ENCODE peak calls at places on chromosome 5, in ten cellular contexts. One of them, this sample, is unnamed.

GRCh38 chr5:74940782-74941363 is 74.7 kb upstream of the FAM169A start:
- DNase-seq in cardiac fibroblast: no peak
- DNase-seq in HTR-8/SVneo: no peak
- DNase-seq in NCI-H82: no peak
- DNase-seq in kidney tubule cell: no peak
- DNase-seq in HT1080: no peak
- DNase-seq in stimulated activated CD8-positive, alpha-beta memory T cell treated with anti-CD3 and anti-CD28 coated beads, Interleukin-4, amount 100 ng/mL, for 1 hour: no peak
- DNase-seq in mammary epithelial cell: no peak
- DNase-seq in T-cell: no peak
- DNase-seq in GDM1: no peak
- DNase-seq in this sample: no peak

GRCh38 chr5:102762095-102762534 is 7.0 kb downstream of the PAM start:
- DNase-seq in cardiac fibroblast: peak; percentile 68
- DNase-seq in HTR-8/SVneo: no peak
- DNase-seq in NCI-H82: no peak
- DNase-seq in kidney tubule cell: peak; percentile 66
- DNase-seq in HT1080: peak; percentile 59
- DNase-seq in stimulated activated CD8-positive, alpha-beta memory T cell treated with anti-CD3 and anti-CD28 coated beads, Interleukin-4, amount 100 ng/mL, for 1 hour: no peak
- DNase-seq in mammary epithelial cell: peak; percentile 87
- DNase-seq in T-cell: no peak
- DNase-seq in GDM1: no peak
- DNase-seq in this sample: peak; percentile 51

GRCh38 chr5:32446660-32447059 is 2.1 kb upstream of the ZFR start:
- DNase-seq in cardiac fibroblast: no peak
- DNase-seq in HTR-8/SVneo: no peak
- DNase-seq in NCI-H82: no peak
- DNase-seq in kidney tubule cell: no peak
- DNase-seq in HT1080: no peak
- DNase-seq in stimulated activated CD8-positive, alpha-beta memory T cell treated with anti-CD3 and anti-CD28 coated beads, Interleukin-4, amount 100 ng/mL, for 1 hour: no peak
- DNase-seq in mammary epithelial cell: no peak
- DNase-seq in T-cell: no peak
- DNase-seq in GDM1: no peak
- DNase-seq in this sample: no peak

GRCh38 chr5:148864113-148864841 is 37.9 kb downstream of the ADRB2 start:
- DNase-seq in cardiac fibroblast: peak; percentile 56
- DNase-seq in HTR-8/SVneo: no peak
- DNase-seq in NCI-H82: no peak
- DNase-seq in kidney tubule cell: no peak
- DNase-seq in HT1080: no peak
- DNase-seq in stimulated activated CD8-positive, alpha-beta memory T cell treated with anti-CD3 and anti-CD28 coated beads, Interleukin-4, amount 100 ng/mL, for 1 hour: no peak
- DNase-seq in mammary epithelial cell: no peak
- DNase-seq in T-cell: no peak
- DNase-seq in GDM1: no peak
- DNase-seq in this sample: peak; percentile 27

GRCh38 chr5:139458580-139459407 is 3.7 kb downstream of the ECSCR start:
- DNase-seq in cardiac fibroblast: peak; percentile 87
- DNase-seq in HTR-8/SVneo: no peak
- DNase-seq in NCI-H82: no peak
- DNase-seq in kidney tubule cell: peak; percentile 79
- DNase-seq in HT1080: peak; percentile 95
- DNase-seq in stimulated activated CD8-positive, alpha-beta memory T cell treated with anti-CD3 and anti-CD28 coated beads, Interleukin-4, amount 100 ng/mL, for 1 hour: peak; percentile 44
- DNase-seq in mammary epithelial cell: peak; percentile 73
- DNase-seq in T-cell: peak; percentile 76
- DNase-seq in GDM1: peak; percentile 79
- DNase-seq in this sample: peak; percentile 75

GRCh38 chr5:151694035-151694485 is 7.3 kb upstream of the SPARC start:
- DNase-seq in cardiac fibroblast: peak; percentile 61
- DNase-seq in HTR-8/SVneo: no peak
- DNase-seq in NCI-H82: no peak
- DNase-seq in kidney tubule cell: peak; percentile 65
- DNase-seq in HT1080: peak; percentile 99
- DNase-seq in stimulated activated CD8-positive, alpha-beta memory T cell treated with anti-CD3 and anti-CD28 coated beads, Interleukin-4, amount 100 ng/mL, for 1 hour: no peak
- DNase-seq in mammary epithelial cell: peak; percentile 92
- DNase-seq in T-cell: no peak
- DNase-seq in GDM1: no peak
- DNase-seq in this sample: peak; percentile 74

GRCh38 chr5:37838933-37839341 is 904 bp downstream of the GDNF start:
- DNase-seq in cardiac fibroblast: peak; percentile 37
- DNase-seq in HTR-8/SVneo: no peak
- DNase-seq in NCI-H82: no peak
- DNase-seq in kidney tubule cell: no peak
- DNase-seq in HT1080: no peak
- DNase-seq in stimulated activated CD8-positive, alpha-beta memory T cell treated with anti-CD3 and anti-CD28 coated beads, Interleukin-4, amount 100 ng/mL, for 1 hour: no peak
- DNase-seq in mammary epithelial cell: no peak
- DNase-seq in T-cell: no peak
- DNase-seq in GDM1: no peak
- DNase-seq in this sample: no peak

GRCh38 chr5:161040818-161041217 is 188.8 kb upstream of the ATP10B start:
- DNase-seq in cardiac fibroblast: no peak
- DNase-seq in HTR-8/SVneo: no peak
- DNase-seq in NCI-H82: no peak
- DNase-seq in kidney tubule cell: no peak
- DNase-seq in HT1080: no peak
- DNase-seq in stimulated activated CD8-positive, alpha-beta memory T cell treated with anti-CD3 and anti-CD28 coated beads, Interleukin-4, amount 100 ng/mL, for 1 hour: no peak
- DNase-seq in mammary epithelial cell: no peak
- DNase-seq in T-cell: no peak
- DNase-seq in GDM1: no peak
- DNase-seq in this sample: no peak

GRCh38 chr5:137144656-137145055 is 354.5 kb downstream of the SPOCK1 start:
- DNase-seq in cardiac fibroblast: no peak
- DNase-seq in HTR-8/SVneo: no peak
- DNase-seq in NCI-H82: no peak
- DNase-seq in kidney tubule cell: peak; percentile 65
- DNase-seq in HT1080: no peak
- DNase-seq in stimulated activated CD8-positive, alpha-beta memory T cell treated with anti-CD3 and anti-CD28 coated beads, Interleukin-4, amount 100 ng/mL, for 1 hour: no peak
- DNase-seq in mammary epithelial cell: no peak
- DNase-seq in T-cell: no peak
- DNase-seq in GDM1: no peak
- DNase-seq in this sample: no peak

GRCh38 chr5:179273441-179274145 is 71.7 kb downstream of the ADAMTS2 start:
- DNase-seq in cardiac fibroblast: no peak
- DNase-seq in HTR-8/SVneo: no peak
- DNase-seq in NCI-H82: no peak
- DNase-seq in kidney tubule cell: no peak
- DNase-seq in HT1080: no peak
- DNase-seq in stimulated activated CD8-positive, alpha-beta memory T cell treated with anti-CD3 and anti-CD28 coated beads, Interleukin-4, amount 100 ng/mL, for 1 hour: no peak
- DNase-seq in mammary epithelial cell: no peak
- DNase-seq in T-cell: no peak
- DNase-seq in GDM1: no peak
- DNase-seq in this sample: no peak

GRCh38 chr5:18771097-18771610 is 1136.9 kb downstream of the TAF11L14 start:
- DNase-seq in cardiac fibroblast: no peak
- DNase-seq in HTR-8/SVneo: no peak
- DNase-seq in NCI-H82: no peak
- DNase-seq in kidney tubule cell: no peak
- DNase-seq in HT1080: no peak
- DNase-seq in stimulated activated CD8-positive, alpha-beta memory T cell treated with anti-CD3 and anti-CD28 coated beads, Interleukin-4, amount 100 ng/mL, for 1 hour: no peak
- DNase-seq in mammary epithelial cell: peak; percentile 24
- DNase-seq in T-cell: no peak
- DNase-seq in GDM1: no peak
- DNase-seq in this sample: no peak

GRCh38 chr5:180631549-180632392 is 17.6 kb downstream of the FLT4 start:
- DNase-seq in cardiac fibroblast: no peak
- DNase-seq in HTR-8/SVneo: no peak
- DNase-seq in NCI-H82: no peak
- DNase-seq in kidney tubule cell: no peak
- DNase-seq in HT1080: no peak
- DNase-seq in stimulated activated CD8-positive, alpha-beta memory T cell treated with anti-CD3 and anti-CD28 coated beads, Interleukin-4, amount 100 ng/mL, for 1 hour: no peak
- DNase-seq in mammary epithelial cell: no peak
- DNase-seq in T-cell: no peak
- DNase-seq in GDM1: no peak
- DNase-seq in this sample: no peak

GRCh38 chr5:163574477-163575440 is 69.3 kb downstream of the MAT2B start:
- DNase-seq in cardiac fibroblast: no peak
- DNase-seq in HTR-8/SVneo: no peak
- DNase-seq in NCI-H82: peak; percentile 41
- DNase-seq in kidney tubule cell: no peak
- DNase-seq in HT1080: no peak
- DNase-seq in stimulated activated CD8-positive, alpha-beta memory T cell treated with anti-CD3 and anti-CD28 coated beads, Interleukin-4, amount 100 ng/mL, for 1 hour: no peak
- DNase-seq in mammary epithelial cell: no peak
- DNase-seq in T-cell: no peak
- DNase-seq in GDM1: no peak
- DNase-seq in this sample: no peak

GRCh38 chr5:175032741-175033151 is 308.4 kb downstream of the MSX2 start:
- DNase-seq in cardiac fibroblast: no peak
- DNase-seq in HTR-8/SVneo: no peak
- DNase-seq in NCI-H82: no peak
- DNase-seq in kidney tubule cell: no peak
- DNase-seq in HT1080: no peak
- DNase-seq in stimulated activated CD8-positive, alpha-beta memory T cell treated with anti-CD3 and anti-CD28 coated beads, Interleukin-4, amount 100 ng/mL, for 1 hour: no peak
- DNase-seq in mammary epithelial cell: no peak
- DNase-seq in T-cell: no peak
- DNase-seq in GDM1: no peak
- DNase-seq in this sample: no peak

GRCh38 chr5:77266291-77266690 is 55.8 kb downstream of the PDE8B start:
- DNase-seq in cardiac fibroblast: peak; percentile 63
- DNase-seq in HTR-8/SVneo: no peak
- DNase-seq in NCI-H82: no peak
- DNase-seq in kidney tubule cell: no peak
- DNase-seq in HT1080: peak; percentile 59
- DNase-seq in stimulated activated CD8-positive, alpha-beta memory T cell treated with anti-CD3 and anti-CD28 coated beads, Interleukin-4, amount 100 ng/mL, for 1 hour: no peak
- DNase-seq in mammary epithelial cell: no peak
- DNase-seq in T-cell: no peak
- DNase-seq in GDM1: no peak
- DNase-seq in this sample: no peak

GRCh38 chr5:1357946-1358725 is 13.2 kb upstream of the CLPTM1L start:
- DNase-seq in cardiac fibroblast: no peak
- DNase-seq in HTR-8/SVneo: no peak
- DNase-seq in NCI-H82: no peak
- DNase-seq in kidney tubule cell: no peak
- DNase-seq in HT1080: no peak
- DNase-seq in stimulated activated CD8-positive, alpha-beta memory T cell treated with anti-CD3 and anti-CD28 coated beads, Interleukin-4, amount 100 ng/mL, for 1 hour: no peak
- DNase-seq in mammary epithelial cell: no peak
- DNase-seq in T-cell: no peak
- DNase-seq in GDM1: no peak
- DNase-seq in this sample: no peak

GRCh38 chr5:15249152-15249551 is 250.8 kb upstream of the FBXL7 start:
- DNase-seq in cardiac fibroblast: peak; percentile 83
- DNase-seq in HTR-8/SVneo: peak; percentile 60
- DNase-seq in NCI-H82: no peak
- DNase-seq in kidney tubule cell: peak; percentile 73
- DNase-seq in HT1080: peak; percentile 88
- DNase-seq in stimulated activated CD8-positive, alpha-beta memory T cell treated with anti-CD3 and anti-CD28 coated beads, Interleukin-4, amount 100 ng/mL, for 1 hour: no peak
- DNase-seq in mammary epithelial cell: peak; percentile 73
- DNase-seq in T-cell: no peak
- DNase-seq in GDM1: no peak
- DNase-seq in this sample: peak; percentile 37

GRCh38 chr5:114940709-114941108 is 229.0 kb downstream of the TRIM36 start:
- DNase-seq in cardiac fibroblast: no peak
- DNase-seq in HTR-8/SVneo: no peak
- DNase-seq in NCI-H82: no peak
- DNase-seq in kidney tubule cell: no peak
- DNase-seq in HT1080: no peak
- DNase-seq in stimulated activated CD8-positive, alpha-beta memory T cell treated with anti-CD3 and anti-CD28 coated beads, Interleukin-4, amount 100 ng/mL, for 1 hour: no peak
- DNase-seq in mammary epithelial cell: no peak
- DNase-seq in T-cell: no peak
- DNase-seq in GDM1: no peak
- DNase-seq in this sample: no peak

GRCh38 chr5:179610903-179611265 is 12.6 kb downstream of the HNRNPH1 start:
- DNase-seq in cardiac fibroblast: no peak
- DNase-seq in HTR-8/SVneo: no peak
- DNase-seq in NCI-H82: no peak
- DNase-seq in kidney tubule cell: no peak
- DNase-seq in HT1080: no peak
- DNase-seq in stimulated activated CD8-positive, alpha-beta memory T cell treated with anti-CD3 and anti-CD28 coated beads, Interleukin-4, amount 100 ng/mL, for 1 hour: no peak
- DNase-seq in mammary epithelial cell: no peak
- DNase-seq in T-cell: no peak
- DNase-seq in GDM1: no peak
- DNase-seq in this sample: peak; percentile 16

GRCh38 chr5:14417792-14418765 is 163.5 kb upstream of the OTULINL start:
- DNase-seq in cardiac fibroblast: peak; percentile 81
- DNase-seq in HTR-8/SVneo: no peak
- DNase-seq in NCI-H82: no peak
- DNase-seq in kidney tubule cell: no peak
- DNase-seq in HT1080: peak; percentile 84
- DNase-seq in stimulated activated CD8-positive, alpha-beta memory T cell treated with anti-CD3 and anti-CD28 coated beads, Interleukin-4, amount 100 ng/mL, for 1 hour: no peak
- DNase-seq in mammary epithelial cell: no peak
- DNase-seq in T-cell: no peak
- DNase-seq in GDM1: no peak
- DNase-seq in this sample: peak; percentile 79

This sample was measured in fibroblast of the aortic adventitia.